ENCODE peak calls at places on chromosomes 5 and 9, in five cellular contexts. W is renal cortical epithelial cell, G is A172, Q is H1, N is SHP77 treated with DMSO at 0.1 percent for 48 hours. O is an unnamed sample.
A peak's percentile ranks its signal among the peaks of the same experiment; 100 is the strongest.

GRCh38 chr9:70439991-70440706 is 25.7 kb upstream of the KLF9 start:
- DNase-seq in W (no peak), G (no peak), Q (no peak), N (no peak), O (no peak)

GRCh38 chr5:68189613-68190012 is 25.9 kb upstream of the PIK3R1 start:
- DNase-seq in W (no peak), G (no peak), Q (no peak), N (peak; percentile 32), O (no peak)

GRCh38 chr9:35481347-35481975 is 8.4 kb upstream of the RUSC2 start:
- DNase-seq in W (peak; percentile 64), G (peak; percentile 48), Q (no peak), N (no peak), O (no peak)

GRCh38 chr5:4413996-4414395 is 726.1 kb upstream of the ADAMTS16 start:
- DNase-seq in W (no peak), G (no peak), Q (no peak), N (no peak), O (no peak)

GRCh38 chr5:173454764-173455598 is 126.8 kb upstream of the STC2 start:
- DNase-seq in W (peak; percentile 92), G (peak; percentile 100), Q (no peak), N (no peak), O (no peak)

GRCh38 chr9:136441191-136441680 is 1.6 kb upstream of the INPP5E start:
- DNase-seq in W (no peak), G (peak; percentile 94), Q (no peak), N (no peak), O (no peak)

GRCh38 chr9:107624216-107624948 is 134.8 kb upstream of the KLF4 start:
- DNase-seq in W (no peak), G (no peak), Q (no peak), N (no peak), O (no peak)

GRCh38 chr9:114746591-114746990 is 59.2 kb downstream of the TNFSF15 start:
- DNase-seq in W (no peak), G (no peak), Q (no peak), N (no peak), O (no peak)